ENCODE peak calls at places on chromosome 1, in six cellular contexts. Y is SK-N-SH, U is K562, V is HepG2, C is H1, O is GM12878. S is an unnamed sample.

GRCh38 chr1:67339623-67340343 is 32.1 kb downstream of the IL12RB2 start:
- DNase-seq in Y (no peak), U (peak), V (no peak), C (no peak), O (peak), S (no peak)

GRCh38 chr1:232422901-232423300 is 207.0 kb downstream of the SIPA1L2 start:
- DNase-seq in Y (no peak), U (no peak), V (no peak), C (no peak), O (no peak), S (no peak)

GRCh38 chr1:168845083-168845650 is 116.2 kb upstream of the DPT start:
- DNase-seq in Y (no peak), U (peak), V (no peak), C (no peak), O (no peak), S (no peak)

GRCh38 chr1:27992271-27992670 is 32.5 kb downstream of the XKR8 start:
- DNase-seq in Y (no peak), U (no peak), V (no peak), C (no peak), O (no peak), S (peak)

GRCh38 chr1:6495540-6496359 is 4.3 kb upstream of the PLEKHG5 start:
- DNase-seq in Y (no peak), U (no peak), V (no peak), C (no peak), O (no peak), S (no peak)

GRCh38 chr1:17588048-17588781 is 48.7 kb downstream of the ARHGEF10L start:
- DNase-seq in Y (peak), U (no peak), V (peak), C (no peak), O (no peak), S (peak)

GRCh38 chr1:209743145-209743482 is 12.7 kb upstream of the TRAF3IP3 start:
- DNase-seq in Y (no peak), U (no peak), V (no peak), C (no peak), O (no peak), S (no peak)

GRCh38 chr1:46150085-46150484 is 17.7 kb upstream of the PIK3R3 start:
- DNase-seq in Y (no peak), U (no peak), V (no peak), C (no peak), O (no peak), S (no peak)

GRCh38 chr1:173798078-173798477 is 26.4 kb upstream of the DARS2 start:
- DNase-seq in Y (no peak), U (no peak), V (no peak), C (no peak), O (no peak), S (no peak)

GRCh38 chr1:159756397-159756796 is 24.4 kb upstream of the DUSP23 start:
- DNase-seq in Y (no peak), U (no peak), V (no peak), C (no peak), O (no peak), S (no peak)

GRCh38 chr1:240732390-240732789 is 120.4 kb upstream of the GREM2 start:
- DNase-seq in Y (peak), U (peak), V (peak), C (no peak), O (no peak), S (no peak)

GRCh38 chr1:17186216-17186894 is 18.6 kb upstream of the PADI1 start:
- DNase-seq in Y (no peak), U (no peak), V (no peak), C (no peak), O (no peak), S (no peak)

GRCh38 chr1:242189591-242189990 is 190.7 kb upstream of the MAP1LC3C start:
- DNase-seq in Y (peak), U (peak), V (no peak), C (no peak), O (no peak), S (no peak)

GRCh38 chr1:229342902-229343587 is at the start of gene CCSAP:
- DNase-seq in Y (no peak), U (peak), V (peak), C (no peak), O (no peak), S (peak)

GRCh38 chr1:183834568-183834967 is 29.6 kb downstream of the RGL1 start:
- DNase-seq in Y (no peak), U (no peak), V (no peak), C (no peak), O (no peak), S (no peak)

GRCh38 chr1:19797827-19798226 is 1.9 kb downstream of the TMCO4 start:
- DNase-seq in Y (no peak), U (no peak), V (no peak), C (no peak), O (no peak), S (no peak)

GRCh38 chr1:184854456-184855180 is 100.0 kb upstream of the EDEM3 start:
- DNase-seq in Y (no peak), U (no peak), V (no peak), C (no peak), O (no peak), S (peak)

GRCh38 chr1:28273216-28273860 is 14.0 kb downstream of the SESN2 start:
- DNase-seq in Y (no peak), U (no peak), V (no peak), C (no peak), O (no peak), S (no peak)

GRCh38 chr1:219000606-219001005 is 173.1 kb upstream of the LYPLAL1 start:
- DNase-seq in Y (no peak), U (no peak), V (no peak), C (no peak), O (no peak), S (no peak)
- TF ChIP-seq GABPA in Y (no peak), U (no peak), V (no peak), C (no peak), O (no peak), S (no peak)

GRCh38 chr1:55703726-55704363 is 488.7 kb upstream of the USP24 start:
- DNase-seq in Y (no peak), U (no peak), V (no peak), C (no peak), O (no peak), S (no peak)

GRCh38 chr1:55699151-55699695 is 484.1 kb upstream of the USP24 start:
- DNase-seq in Y (no peak), U (no peak), V (no peak), C (no peak), O (no peak), S (no peak)

GRCh38 chr1:55700359-55701130 is 485.4 kb upstream of the USP24 start:
- DNase-seq in Y (no peak), U (no peak), V (no peak), C (no peak), O (no peak), S (no peak)

GRCh38 chr1:55698136-55698535 is 483.0 kb upstream of the USP24 start:
- DNase-seq in Y (no peak), U (no peak), V (no peak), C (no peak), O (no peak), S (no peak)

GRCh38 chr1:55702064-55702463 is 486.9 kb upstream of the USP24 start:
- DNase-seq in Y (peak), U (peak), V (peak), C (no peak), O (no peak), S (no peak)
- TF ChIP-seq GABPA in Y (no peak), U (no peak), V (no peak), C (no peak), O (no peak), S (no peak)

GRCh38 chr1:41362749-41363631 is 1.8 kb downstream of the FOXO6 start:
- DNase-seq in Y (no peak), U (no peak), V (no peak), C (no peak), O (no peak), S (no peak)
- TF ChIP-seq GABPA in Y (no peak), U (no peak), V (no peak), C (no peak), O (no peak), S (no peak)

GRCh38 chr1:182110635-182111034 is 49.1 kb upstream of the ZNF648 start:
- DNase-seq in Y (no peak), U (no peak), V (no peak), C (no peak), O (no peak), S (no peak)

GRCh38 chr1:182109780-182110179 is 48.3 kb upstream of the ZNF648 start:
- DNase-seq in Y (no peak), U (no peak), V (no peak), C (no peak), O (no peak), S (no peak)

GRCh38 chr1:182114627-182115023 is 53.1 kb upstream of the ZNF648 start:
- DNase-seq in Y (no peak), U (peak), V (no peak), C (no peak), O (no peak), S (no peak)

GRCh38 chr1:182113879-182114626 is 52.5 kb upstream of the ZNF648 start:
- DNase-seq in Y (no peak), U (no peak), V (peak), C (no peak), O (no peak), S (no peak)

DNA sequence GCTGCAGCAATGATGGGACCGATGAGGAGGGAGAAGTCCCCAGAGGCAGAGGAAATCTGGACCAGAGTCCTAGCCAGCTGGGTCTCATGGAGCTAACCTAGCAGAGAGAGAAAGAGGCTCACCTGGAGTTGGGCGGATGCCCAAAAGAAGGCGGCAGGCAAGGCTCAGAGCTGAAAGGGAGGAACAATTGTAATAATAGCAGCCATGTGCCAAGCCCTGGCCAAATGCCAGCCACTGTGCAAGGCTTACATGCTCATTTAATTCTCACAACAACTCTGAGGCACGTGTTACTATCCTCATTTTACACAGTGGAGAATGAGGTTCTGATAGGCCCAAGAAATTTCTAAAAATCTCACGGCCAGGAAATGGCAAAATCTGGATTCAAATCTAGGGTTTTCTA is 50.0 kb upstream of the ZNF648 start:
- DNase-seq in Y (no peak), U (no peak), V (no peak), C (no peak), O (no peak), S (no peak)
- TF ChIP-seq GABPA in Y (no peak), U (no peak), V (no peak), C (no peak), O (no peak), S (no peak)

GRCh38 chr1:54403808-54404261 is 2.4 kb downstream of the SSBP3 start:
- DNase-seq in Y (no peak), U (peak), V (no peak), C (no peak), O (no peak), S (peak)
- TF ChIP-seq GABPA in Y (no peak), U (peak), V (no peak), C (no peak), O (no peak), S (no peak)

DNA sequence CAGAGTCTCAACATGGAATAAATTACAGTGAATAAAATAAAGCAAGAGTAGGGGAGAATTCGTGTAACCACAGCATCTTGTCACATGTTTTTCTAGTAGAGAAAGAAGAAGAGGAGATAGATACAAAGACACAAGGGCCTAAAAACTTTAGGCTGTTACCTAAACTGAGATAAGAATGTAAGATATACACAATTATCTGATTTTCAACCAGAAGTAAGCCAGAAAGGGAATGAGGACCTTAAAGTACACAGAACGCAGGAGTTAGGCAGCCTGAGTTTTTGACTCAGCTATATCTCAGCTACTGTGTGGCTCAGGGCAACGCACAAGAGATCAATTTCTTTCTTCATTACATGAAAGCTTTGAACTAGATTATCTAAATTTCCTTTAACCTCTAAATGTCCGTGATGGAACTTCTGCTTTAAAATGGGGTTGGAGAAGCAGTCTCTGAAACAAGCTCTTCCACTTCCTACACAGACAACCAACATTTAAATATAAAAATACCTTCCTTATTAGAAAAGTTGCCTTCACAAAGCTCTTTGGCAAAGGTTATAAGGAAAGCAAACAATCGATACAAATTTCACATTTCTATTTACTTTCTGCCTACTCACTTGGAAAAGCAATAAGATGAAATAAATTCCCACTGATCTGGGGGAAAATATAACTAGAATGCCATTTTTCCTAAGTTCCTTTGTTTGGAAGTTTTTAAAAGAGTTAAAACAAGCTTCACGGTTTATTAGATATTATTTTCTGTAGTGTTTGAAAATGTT is 5.2 kb upstream of the RGS13 start:
- DNase-seq in Y (no peak), U (no peak), V (no peak), C (no peak), O (no peak), S (no peak)
- TF ChIP-seq GABPA in Y (no peak), U (no peak), V (no peak), C (no peak), O (no peak), S (no peak)

GRCh38 chr1:52645261-52645660 is 12.3 kb downstream of the SHISAL2A start:
- DNase-seq in Y (no peak), U (no peak), V (no peak), C (no peak), O (no peak), S (no peak)
- TF ChIP-seq GABPA in Y (no peak), U (no peak), V (no peak), C (no peak), O (no peak), S (no peak)